ENCODE peak calls at places on chromosomes 6 and 20, in five cellular contexts. W is heart left ventricle, D is IMR-90, O is A549, N is mucosa of descending colon. C is an unnamed sample.

GRCh38 chr6:46637933-46638332 is 14.7 kb downstream of the CYP39A1 start:
- DNase-seq in W (no peak), D (no peak), O (no peak), N (no peak), C (no peak)

GRCh38 chr6:36224918-36225461 is 28.4 kb downstream of the BRPF3 start:
- DNase-seq in W (no peak), D (no peak), O (no peak), N (no peak), C (no peak)

GRCh38 chr20:50029697-50030428 is 47.1 kb downstream of the SNAI1 start:
- DNase-seq in W (peak; percentile 63), D (peak; percentile 95), O (peak; percentile 92), N (no peak), C (no peak)

GRCh38 chr20:56373942-56374341 is 15.2 kb downstream of the FAM210B start:
- DNase-seq in W (no peak), D (peak; percentile 98), O (peak; percentile 72), N (no peak), C (no peak)

GRCh38 chr6:108557494-108558371 is 3.0 kb upstream of the FOXO3 start:
- DNase-seq in W (peak; percentile 82), D (peak; percentile 62), O (peak; percentile 58), N (peak; percentile 84), C (peak; percentile 91)

GRCh38 chr6:99458319-99458718 is 33.2 kb upstream of the PNISR start:
- DNase-seq in W (no peak), D (peak; percentile 44), O (peak; percentile 58), N (no peak), C (no peak)

GRCh38 chr20:39885975-39886649 is 802.9 kb downstream of the MAFB start:
- DNase-seq in W (peak; percentile 59), D (peak; percentile 88), O (peak; percentile 32), N (peak; percentile 41), C (peak; percentile 72)

GRCh38 chr6:106783631-106784566 is 154.5 kb downstream of the QRSL1 start:
- DNase-seq in W (no peak), D (no peak), O (peak; percentile 31), N (no peak), C (no peak)

GRCh38 chr6:11491998-11492397 is 45.6 kb upstream of the TMEM170B start:
- DNase-seq in W (no peak), D (no peak), O (no peak), N (no peak), C (no peak)

GRCh38 chr20:63435552-63435951 is 36.9 kb downstream of the KCNQ2 start:
- DNase-seq in W (no peak), D (peak; percentile 3), O (no peak), N (no peak), C (no peak)

GRCh38 chr6:52664185-52664990 is 6.5 kb upstream of the TMEM14A start:
- DNase-seq in W (peak; percentile 88), D (peak; percentile 96), O (peak; percentile 94), N (peak; percentile 92), C (peak; percentile 92)

GRCh38 chr6:42935322-42935721 is 6.0 kb downstream of the CNPY3 start:
- DNase-seq in W (no peak), D (no peak), O (no peak), N (no peak), C (peak; percentile 50)

GRCh38 chr6:133707456-133707855 is 181.5 kb upstream of the TCF21 start:
- DNase-seq in W (no peak), D (peak; percentile 97), O (no peak), N (no peak), C (no peak)

GRCh38 chr6:4610256-4610655 is 165.9 kb upstream of the CDYL start:
- DNase-seq in W (peak; percentile 44), D (peak; percentile 77), O (no peak), N (no peak), C (peak; percentile 61)

GRCh38 chr20:35601021-35601973 is 14.3 kb upstream of the SPAG4 start:
- DNase-seq in W (peak; percentile 63), D (peak; percentile 72), O (peak; percentile 79), N (peak; percentile 88), C (peak; percentile 70)

DNA sequence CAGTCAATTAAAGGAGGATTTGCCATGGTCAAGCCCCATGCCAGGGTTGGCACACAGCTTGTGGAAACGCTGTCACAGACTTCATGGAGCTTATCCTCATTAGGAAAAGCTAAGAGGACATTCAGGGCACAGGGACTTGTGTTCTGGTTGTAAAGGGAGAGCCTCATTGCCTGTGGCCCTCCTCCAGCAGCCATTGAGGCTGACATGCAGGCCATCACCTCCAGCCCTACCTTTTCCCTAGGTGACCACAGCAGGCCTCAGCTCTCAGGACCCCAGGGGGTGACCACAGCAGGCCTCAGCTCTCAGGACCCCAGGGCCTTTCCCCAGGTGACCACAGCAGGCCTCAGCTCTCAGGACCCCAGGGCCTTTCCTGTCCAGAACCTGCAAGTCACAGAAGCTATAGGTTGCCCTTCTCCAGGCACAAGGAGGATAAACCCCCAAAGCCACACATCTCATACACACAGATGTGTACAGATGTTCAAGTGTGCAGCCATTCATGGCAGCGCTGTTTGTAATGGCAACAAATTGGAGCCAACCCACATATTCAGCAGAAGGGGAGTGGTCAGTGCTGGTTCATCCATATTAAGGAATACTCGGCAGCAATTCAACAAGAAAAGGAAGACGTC is 26.1 kb downstream of the DUSP22 start:
- DNase-seq in W (no peak), D (no peak), O (no peak), N (no peak), C (no peak)
- H3K4me1 ChIP-seq in W (no peaks in the 10 kb centered on the region), D (no peaks in the 10 kb centered on the region), O (no peaks in the 10 kb centered on the region), N (no peaks in the 10 kb centered on the region), C (no peaks in the 10 kb centered on the region)

GRCh38 chr20:10315138-10315537 is 96.5 kb downstream of the SNAP25 start:
- DNase-seq in W (no peak), D (no peak), O (no peak), N (no peak), C (no peak)
- TF ChIP-seq CTCF in W (no peak), D (no peak), O (no peak), N (no peak), C (no peak)

GRCh38 chr6:163876391-163876790 is 461.9 kb downstream of the QKI start:
- DNase-seq in W (no peak), D (peak; percentile 57), O (no peak), N (no peak), C (no peak)

GRCh38 chr6:163877877-163878639 is 463.5 kb downstream of the QKI start:
- DNase-seq in W (no peak), D (no peak), O (no peak), N (no peak), C (no peak)

GRCh38 chr6:163867518-163868292 is 453.2 kb downstream of the QKI start:
- DNase-seq in W (no peak), D (no peak), O (no peak), N (no peak), C (no peak)

DNA sequence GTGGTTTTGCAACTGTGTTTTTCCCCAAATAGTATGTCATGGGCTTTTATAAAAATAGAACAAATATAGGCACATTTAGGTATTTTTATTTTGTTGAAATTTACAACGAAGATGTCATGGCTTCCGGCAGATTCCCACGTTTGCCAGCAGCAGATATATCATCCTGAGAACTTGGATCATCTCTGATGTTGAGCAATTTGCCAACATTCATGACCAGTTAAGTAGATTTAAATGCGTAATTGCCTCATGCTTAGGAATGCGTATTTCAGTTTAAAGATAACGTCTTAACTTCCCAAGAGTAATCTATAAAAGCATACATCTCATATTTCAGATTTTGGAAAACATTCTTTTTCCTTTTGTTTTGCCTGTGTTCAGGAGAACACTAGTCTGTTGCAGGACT is 457.8 kb downstream of the QKI start:
- DNase-seq in W (no peak), D (peak; percentile 98), O (no peak), N (no peak), C (no peak)
- H3K4me1 ChIP-seq in W (no peaks in the 10 kb centered on the region), D (peaks cover 5% of the 10 kb centered on the region), O (no peaks in the 10 kb centered on the region), N (no peaks in the 10 kb centered on the region), C (no peaks in the 10 kb centered on the region)

DNA sequence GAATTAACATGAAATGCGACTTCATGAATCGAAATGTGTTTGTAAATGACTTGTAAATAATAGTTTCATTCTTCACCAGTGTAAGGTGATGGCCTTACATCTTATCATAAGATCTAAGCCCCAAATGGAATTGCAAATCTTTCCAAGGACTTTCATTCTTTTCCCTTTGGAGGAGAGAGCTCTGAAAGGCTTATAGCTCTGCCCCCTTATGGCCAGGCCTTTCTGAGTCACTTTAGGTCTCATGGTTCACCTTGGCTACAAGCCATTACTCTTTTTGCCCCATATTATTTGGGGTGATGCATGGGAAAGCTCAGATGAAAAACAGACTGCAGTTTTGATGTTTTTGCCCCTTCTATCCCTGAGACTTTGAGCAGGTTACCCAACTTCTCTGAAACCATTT is 209.1 kb upstream of the BMP2 start:
- DNase-seq in W (no peak), D (no peak), O (no peak), N (no peak), C (no peak)
- TF ChIP-seq CTCF in W (no peak), D (no peak), O (no peak), N (no peak), C (no peak)

GRCh38 chr6:56758553-56758952 is 115.9 kb upstream of the DST start:
- DNase-seq in W (no peak), D (no peak), O (no peak), N (no peak), C (no peak)
- H3K4me1 ChIP-seq in W (no peaks in the 10 kb centered on the region), D (peaks cover 24% of the 10 kb centered on the region), O (peaks cover 47% of the 10 kb centered on the region), N (peaks cover 3% of the 10 kb centered on the region), C (peaks cover 20% of the 10 kb centered on the region)

GRCh38 chr6:149077208-149077607 is 240.3 kb upstream of the TAB2 start:
- DNase-seq in W (no peak), D (peak; percentile 92), O (no peak), N (no peak), C (no peak)

GRCh38 chr6:149079911-149080501 is 237.5 kb upstream of the TAB2 start:
- DNase-seq in W (peak; percentile 43), D (peak; percentile 73), O (no peak), N (no peak), C (no peak)

GRCh38 chr6:149076355-149076734 is 241.2 kb upstream of the TAB2 start:
- DNase-seq in W (no peak), D (no peak), O (no peak), N (no peak), C (no peak)

GRCh38 chr6:149079456-149079855 is 238.1 kb upstream of the TAB2 start:
- DNase-seq in W (no peak), D (no peak), O (no peak), N (no peak), C (no peak)

GRCh38 chr6:149078383-149078782 is 239.1 kb upstream of the TAB2 start:
- DNase-seq in W (no peak), D (no peak), O (no peak), N (no peak), C (no peak)
- TF ChIP-seq CTCF in W (no peak), D (no peak), O (no peak), N (no peak), C (no peak)

GRCh38 chr6:156854466-156855161 is 77.4 kb downstream of the ARID1B start:
- DNase-seq in W (no peak), D (no peak), O (no peak), N (no peak), C (no peak)
- H3K4me1 ChIP-seq in W (peaks cover under 1% of the 10 kb centered on the region), D (peaks cover 2% of the 10 kb centered on the region), O (no peaks in the 10 kb centered on the region), N (peaks cover 17% of the 10 kb centered on the region), C (no peaks in the 10 kb centered on the region)

C was measured in Peyer's patch.